ENCODE peak calls at places on chromosomes 5 and 9, in four cellular contexts. Z is lower leg skin, Q is tibial artery, U is AG09309. R is an unnamed sample.

GRCh38 chr5:9421823-9422354 is 124.0 kb downstream of the SEMA5A start:
- DNase-seq in Z (no peak), Q (no peak), U (no peak), R (no peak)

GRCh38 chr5:179181988-179182387 is 121.8 kb downstream of the ZNF354C start:
- DNase-seq in Z (no peak), Q (no peak), U (no peak), R (no peak)

GRCh38 chr5:82748688-82749091 is 328.5 kb downstream of the TMEM167A start:
- DNase-seq in Z (no peak), Q (no peak), U (no peak), R (no peak)

GRCh38 chr5:9115093-9115492 is 430.8 kb downstream of the SEMA5A start:
- DNase-seq in Z (no peak), Q (no peak), U (no peak), R (no peak)

GRCh38 chr5:75040973-75041372 is 11.4 kb downstream of the GCNT4 start:
- DNase-seq in Z (no peak), Q (no peak), U (peak; percentile 69), R (no peak)

GRCh38 chr9:105066265-105066865 is 138.4 kb upstream of the ABCA1 start:
- DNase-seq in Z (peak; percentile 62), Q (peak; percentile 70), U (no peak), R (no peak)

GRCh38 chr9:89166871-89167270 is 11.7 kb downstream of the SHC3 start:
- DNase-seq in Z (no peak), Q (no peak), U (no peak), R (no peak)

GRCh38 chr5:59069438-59070079 is 486.7 kb downstream of the RAB3C start:
- DNase-seq in Z (peak; percentile 38), Q (no peak), U (peak; percentile 69), R (peak; percentile 89)

GRCh38 chr5:62260510-62260909 is 45.5 kb upstream of the KIF2A start:
- DNase-seq in Z (no peak), Q (no peak), U (no peak), R (no peak)

GRCh38 chr5:179822059-179822432 is 1.3 kb downstream of the SQSTM1 start:
- DNase-seq in Z (no peak), Q (no peak), U (no peak), R (no peak)

GRCh38 chr5:57986746-57987145 is 473.1 kb downstream of the PLK2 start:
- DNase-seq in Z (no peak), Q (peak; percentile 63), U (peak; percentile 33), R (peak; percentile 42)

GRCh38 chr5:123554601-123555000 is 42.6 kb downstream of the CSNK1G3 start:
- DNase-seq in Z (no peak), Q (no peak), U (no peak), R (no peak)

GRCh38 chr9:38428062-38428461 is 3.8 kb upstream of the IGFBPL1 start:
- DNase-seq in Z (no peak), Q (no peak), U (no peak), R (no peak)
- TF ChIP-seq CTCF in Z (no peak), Q (no peak), U (no peak), R (no peak)

GRCh38 chr5:149414405-149415244 is 35.5 kb upstream of the IL17B start:
- DNase-seq in Z (no peak), Q (peak; percentile 86), U (no peak), R (no peak)

GRCh38 chr5:149411738-149412519 is 32.8 kb upstream of the IL17B start:
- DNase-seq in Z (no peak), Q (peak; percentile 65), U (no peak), R (no peak)

GRCh38 chr5:149412783-149413476 is 33.8 kb upstream of the IL17B start:
- DNase-seq in Z (no peak), Q (peak; percentile 87), U (no peak), R (no peak)

GRCh38 chr5:149415245-149415967 is 36.3 kb upstream of the IL17B start:
- DNase-seq in Z (no peak), Q (peak; percentile 68), U (no peak), R (no peak)

GRCh38 chr5:149413477-149414210 is 34.6 kb upstream of the IL17B start:
- DNase-seq in Z (no peak), Q (peak; percentile 67), U (no peak), R (no peak)
- H3K4me3 ChIP-seq in Z (no peak overlapping the region), Q (peak overlapping the region; percentile 94), U (no peak overlapping the region), R (no peak overlapping the region)

DNA sequence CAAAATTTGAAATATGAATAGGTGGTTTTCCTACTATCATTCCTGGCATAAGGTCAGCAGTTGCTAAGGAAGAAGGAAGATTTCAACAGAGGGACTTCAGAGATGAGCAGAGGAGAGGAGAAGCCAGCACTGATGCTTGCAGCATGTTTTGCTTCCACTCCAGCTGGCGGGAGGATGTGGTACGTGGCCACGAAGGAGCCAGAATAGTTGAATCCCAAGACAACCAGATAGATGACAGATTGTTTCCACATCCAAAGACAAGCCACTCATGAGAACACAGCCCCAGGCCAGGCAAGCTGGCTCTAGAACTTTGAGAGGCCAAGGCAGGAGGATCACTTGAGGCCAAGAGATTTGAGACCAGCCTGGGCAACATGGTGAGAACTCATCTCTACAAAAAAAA is 15.1 kb downstream of the TIMD4 start:
- DNase-seq in Z (no peak), Q (no peak), U (no peak), R (no peak)
- TF ChIP-seq CTCF in Z (no peak), Q (no peak), U (no peak), R (no peak)

GRCh38 chr5:43571237-43571636 is 14.4 kb upstream of the PAIP1 start:
- DNase-seq in Z (no peak), Q (no peak), U (no peak), R (no peak)
- H3K4me3 ChIP-seq in Z (no peak overlapping the region), Q (peak overlapping the region; percentile 32), U (no peak overlapping the region), R (no peak overlapping the region)

DNA sequence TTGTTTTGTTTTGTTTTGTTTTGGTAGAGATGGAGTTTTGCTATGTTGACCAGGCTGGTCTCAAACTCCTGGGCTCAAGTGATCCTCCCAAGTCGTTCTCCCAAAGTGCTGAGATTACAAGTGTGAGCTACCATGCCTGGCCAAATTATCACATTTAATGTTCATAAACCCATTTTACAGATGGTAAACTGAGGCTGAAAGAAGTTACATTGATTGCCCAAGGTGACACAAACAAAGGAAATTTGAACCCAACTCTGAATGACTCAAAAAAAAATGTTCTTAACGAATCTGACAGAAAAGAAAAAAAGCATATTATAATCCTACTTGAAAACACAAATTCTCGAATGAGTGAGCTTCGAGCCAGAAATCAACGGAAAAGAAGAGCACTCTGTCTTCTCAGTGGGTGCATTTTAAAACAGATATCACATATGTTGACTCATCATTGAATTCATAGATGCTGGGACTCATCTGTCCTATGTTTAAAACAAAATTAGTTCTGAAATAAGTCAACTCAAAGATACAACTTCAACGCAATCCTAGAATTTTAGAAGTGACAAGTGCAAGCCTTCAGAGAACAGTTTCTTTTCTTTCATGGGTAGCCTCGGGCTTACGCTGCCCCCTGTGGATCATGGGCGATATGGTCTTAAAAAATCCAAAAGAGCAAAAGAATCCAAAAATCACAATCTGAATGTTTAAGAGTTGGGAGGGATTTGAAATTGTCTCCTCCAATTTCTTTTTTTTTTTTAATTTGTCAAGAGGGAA is 28.4 kb downstream of the TIMD4 start:
- DNase-seq in Z (no peak), Q (no peak), U (no peak), R (no peak)
- TF ChIP-seq CTCF in Z (no peak), Q (peak; percentile 32), U (peak; percentile 26), R (peak; percentile 7)

DNA sequence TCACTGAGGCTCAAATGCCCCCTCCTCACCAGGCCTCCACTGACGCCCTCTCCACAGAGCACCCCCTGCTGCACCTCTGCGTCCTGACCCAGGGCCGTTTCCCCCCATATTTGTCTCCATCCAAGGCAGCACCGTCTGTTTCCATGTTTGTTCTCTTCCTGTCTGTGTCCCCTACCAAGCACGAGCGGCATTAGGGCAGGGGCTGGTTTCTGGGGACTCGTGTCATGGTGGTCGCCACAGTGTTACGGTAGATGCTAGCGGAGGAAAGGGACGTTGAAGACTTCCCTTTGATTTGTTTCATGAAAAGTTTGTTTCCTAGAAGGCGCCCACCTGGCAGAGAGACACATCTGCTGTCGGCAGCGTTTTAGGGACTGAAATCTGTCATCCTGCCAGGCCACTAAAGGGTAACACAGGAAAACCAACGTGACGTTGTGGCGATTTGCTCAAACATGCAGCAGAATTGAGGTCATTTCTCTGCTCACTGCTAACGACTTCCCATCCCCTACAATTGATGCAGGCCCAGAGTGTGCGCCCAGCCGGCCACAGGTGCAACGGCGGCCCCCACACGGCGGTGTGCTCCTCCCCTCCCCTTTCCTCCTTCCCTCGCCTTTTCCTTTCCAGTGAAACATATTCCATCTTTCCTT is 79.3 kb upstream of the IRX4 start:
- DNase-seq in Z (no peak), Q (no peak), U (no peak), R (no peak)
- H3K4me3 ChIP-seq in Z (no peak overlapping the region), Q (no peak overlapping the region), U (no peak overlapping the region), R (no peak overlapping the region)

DNA sequence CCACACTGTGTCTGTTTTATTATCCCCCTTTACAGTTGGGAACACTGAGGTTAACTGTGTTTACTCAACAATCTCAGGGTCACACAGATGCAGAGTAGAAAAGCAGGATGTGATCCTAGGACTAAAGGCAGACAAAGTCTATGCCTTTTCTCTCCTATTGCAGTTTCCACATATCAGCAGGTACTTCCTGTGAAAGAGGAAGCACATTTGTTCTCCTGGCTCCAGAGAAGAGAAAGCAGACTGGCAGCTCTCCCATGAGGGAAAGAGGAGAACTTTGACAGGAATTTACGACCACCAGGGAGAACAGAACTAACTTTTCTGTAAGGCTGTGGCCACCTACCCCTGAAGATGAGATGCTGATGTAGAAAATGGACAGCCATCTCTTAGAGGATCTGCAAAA is 84.2 kb upstream of the TNC start:
- DNase-seq in Z (no peak), Q (no peak), U (no peak), R (no peak)
- TF ChIP-seq CTCF in Z (no peak), Q (no peak), U (no peak), R (no peak)

GRCh38 chr5:145948047-145948446 is 11.7 kb downstream of the SH3RF2 start:
- DNase-seq in Z (no peak), Q (no peak), U (no peak), R (no peak)

GRCh38 chr5:145945620-145946111 is 9.3 kb downstream of the SH3RF2 start:
- DNase-seq in Z (no peak), Q (no peak), U (no peak), R (no peak)

GRCh38 chr5:145947581-145947980 is 11.2 kb downstream of the SH3RF2 start:
- DNase-seq in Z (no peak), Q (no peak), U (no peak), R (no peak)

GRCh38 chr5:145944328-145944727 is 8.0 kb downstream of the SH3RF2 start:
- DNase-seq in Z (no peak), Q (no peak), U (no peak), R (no peak)

DNA sequence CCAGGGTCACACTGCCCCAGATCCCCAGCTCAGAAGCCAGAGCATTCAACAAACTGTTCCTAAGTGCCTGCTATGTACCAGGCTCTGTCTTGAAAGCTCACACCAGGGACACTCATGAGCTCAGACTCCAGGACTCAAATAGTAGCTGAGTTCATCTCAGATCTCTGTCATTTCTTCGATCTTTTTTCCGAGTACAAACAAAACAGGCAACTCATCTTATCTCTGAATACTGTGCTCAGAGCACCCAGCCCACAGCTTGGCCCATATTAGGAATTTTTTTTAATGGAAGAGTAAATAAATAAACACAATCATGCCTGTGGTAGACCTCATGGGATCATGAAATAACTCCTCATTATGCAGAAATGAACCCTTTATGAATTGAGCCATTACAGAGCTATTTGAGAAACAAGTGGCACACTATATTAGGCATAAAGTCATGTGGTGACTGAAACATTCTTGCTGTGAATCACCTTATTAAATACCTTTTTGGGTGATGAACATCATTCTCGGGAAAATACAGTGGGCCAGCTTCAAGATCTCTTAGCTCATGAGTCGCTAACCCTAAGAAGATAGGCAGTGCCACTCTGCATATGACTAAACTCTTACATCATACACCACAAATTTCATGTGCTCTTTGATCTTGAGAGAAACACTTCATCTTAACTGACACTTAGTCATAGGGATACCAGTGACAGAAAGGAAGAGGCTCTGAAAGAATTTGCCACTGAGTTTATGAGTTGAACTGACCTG is 9.9 kb downstream of the SH3RF2 start:
- DNase-seq in Z (no peak), Q (no peak), U (peak; percentile 60), R (peak; percentile 50)
- H3K4me3 ChIP-seq in Z (no peak overlapping the region), Q (no peak overlapping the region), U (no peak overlapping the region), R (no peak overlapping the region)

GRCh38 chr9:110426052-110426709 is 88.5 kb upstream of the TXNDC8 start:
- DNase-seq in Z (no peak), Q (no peak), U (no peak), R (peak; percentile 9)
- TF ChIP-seq CTCF in Z (no peak), Q (no peak), U (peak; percentile 42), R (peak; percentile 45)